ENCODE peak calls at places on chromosomes 6 and 20, in nine cellular contexts. One of them, this sample, is unnamed.

GRCh38 chr20:11797161-11797560 is 120.5 kb upstream of the BTBD3 start:
- DNase-seq in activated gamma-delta T cell treated with Interleukin-2 at 50 U/mL for 16 hours: no peak
- DNase-seq in activated CD4-positive, alpha-beta T cell treated with anti-CD3 and anti-CD28 coated beads, Interleukin-2, amount 50 U/mL, for 48 hours: no peak
- DNase-seq in memory B cell: no peak
- DNase-seq in colonic mucosa: no peak
- DNase-seq in hippocampal formation: no peak
- DNase-seq in mucosa of gallbladder: no peak
- DNase-seq in lower lobe of right lung: no peak
- DNase-seq in HEK293T: no peak
- DNase-seq in this sample: no peak

GRCh38 chr20:3738109-3739053 is 5.9 kb downstream of the HSPA12B start:
- DNase-seq in colonic mucosa: no peak
- DNase-seq in activated CD4-positive, alpha-beta T cell treated with anti-CD3 and anti-CD28 coated beads, Interleukin-2, amount 50 U/mL, for 48 hours: no peak
- DNase-seq in mucosa of gallbladder: no peak
- DNase-seq in memory B cell: no peak
- DNase-seq in hippocampal formation: no peak
- DNase-seq in activated gamma-delta T cell treated with Interleukin-2 at 50 U/mL for 16 hours: no peak
- DNase-seq in lower lobe of right lung: no peak
- DNase-seq in HEK293T: no peak
- DNase-seq in this sample: no peak

GRCh38 chr20:745683-746301 is 22.5 kb downstream of the SLC52A3 start:
- DNase-seq in mucosa of gallbladder: no peak
- DNase-seq in HEK293T: no peak
- DNase-seq in lower lobe of right lung: no peak
- DNase-seq in activated gamma-delta T cell treated with Interleukin-2 at 50 U/mL for 16 hours: no peak
- DNase-seq in memory B cell: no peak
- DNase-seq in colonic mucosa: no peak
- DNase-seq in hippocampal formation: no peak
- DNase-seq in activated CD4-positive, alpha-beta T cell treated with anti-CD3 and anti-CD28 coated beads, Interleukin-2, amount 50 U/mL, for 48 hours: no peak
- DNase-seq in this sample: no peak

GRCh38 chr20:36709126-36709525 is 36.8 kb downstream of the NDRG3 start:
- DNase-seq in hippocampal formation: no peak
- DNase-seq in activated gamma-delta T cell treated with Interleukin-2 at 50 U/mL for 16 hours: no peak
- DNase-seq in activated CD4-positive, alpha-beta T cell treated with anti-CD3 and anti-CD28 coated beads, Interleukin-2, amount 50 U/mL, for 48 hours: no peak
- DNase-seq in HEK293T: no peak
- DNase-seq in memory B cell: no peak
- DNase-seq in lower lobe of right lung: no peak
- DNase-seq in colonic mucosa: no peak
- DNase-seq in mucosa of gallbladder: no peak
- DNase-seq in this sample: no peak

GRCh38 chr6:1313755-1314503 is 2.0 kb downstream of the FOXQ1 start:
- DNase-seq in mucosa of gallbladder: peak; percentile 75
- DNase-seq in colonic mucosa: peak; percentile 58
- DNase-seq in lower lobe of right lung: peak; percentile 73
- DNase-seq in HEK293T: peak; percentile 80
- DNase-seq in activated CD4-positive, alpha-beta T cell treated with anti-CD3 and anti-CD28 coated beads, Interleukin-2, amount 50 U/mL, for 48 hours: peak; percentile 36
- DNase-seq in hippocampal formation: no peak
- DNase-seq in memory B cell: no peak
- DNase-seq in activated gamma-delta T cell treated with Interleukin-2 at 50 U/mL for 16 hours: no peak
- DNase-seq in this sample: peak; percentile 93

GRCh38 chr6:39054577-39055142 is 6.1 kb downstream of the GLP1R start:
- DNase-seq in lower lobe of right lung: no peak
- DNase-seq in HEK293T: no peak
- DNase-seq in mucosa of gallbladder: no peak
- DNase-seq in hippocampal formation: no peak
- DNase-seq in activated gamma-delta T cell treated with Interleukin-2 at 50 U/mL for 16 hours: no peak
- DNase-seq in activated CD4-positive, alpha-beta T cell treated with anti-CD3 and anti-CD28 coated beads, Interleukin-2, amount 50 U/mL, for 48 hours: no peak
- DNase-seq in memory B cell: no peak
- DNase-seq in colonic mucosa: no peak
- DNase-seq in this sample: no peak

GRCh38 chr20:57902478-57902877 is 192.7 kb upstream of the PMEPA1 start:
- DNase-seq in HEK293T: no peak
- DNase-seq in hippocampal formation: no peak
- DNase-seq in lower lobe of right lung: no peak
- DNase-seq in activated gamma-delta T cell treated with Interleukin-2 at 50 U/mL for 16 hours: no peak
- DNase-seq in activated CD4-positive, alpha-beta T cell treated with anti-CD3 and anti-CD28 coated beads, Interleukin-2, amount 50 U/mL, for 48 hours: no peak
- DNase-seq in mucosa of gallbladder: no peak
- DNase-seq in memory B cell: no peak
- DNase-seq in colonic mucosa: no peak
- DNase-seq in this sample: no peak

GRCh38 chr20:63701051-63701328 is 4.5 kb downstream of the TNFRSF6B start:
- DNase-seq in HEK293T: peak; percentile 4
- DNase-seq in memory B cell: no peak
- DNase-seq in hippocampal formation: no peak
- DNase-seq in colonic mucosa: no peak
- DNase-seq in mucosa of gallbladder: no peak
- DNase-seq in lower lobe of right lung: no peak
- DNase-seq in activated CD4-positive, alpha-beta T cell treated with anti-CD3 and anti-CD28 coated beads, Interleukin-2, amount 50 U/mL, for 48 hours: no peak
- DNase-seq in activated gamma-delta T cell treated with Interleukin-2 at 50 U/mL for 16 hours: no peak
- DNase-seq in this sample: peak; percentile 25

GRCh38 chr6:6612308-6612707 is 23.8 kb downstream of the LY86 start:
- DNase-seq in hippocampal formation: no peak
- DNase-seq in colonic mucosa: no peak
- DNase-seq in mucosa of gallbladder: no peak
- DNase-seq in activated CD4-positive, alpha-beta T cell treated with anti-CD3 and anti-CD28 coated beads, Interleukin-2, amount 50 U/mL, for 48 hours: no peak
- DNase-seq in memory B cell: no peak
- DNase-seq in lower lobe of right lung: no peak
- DNase-seq in activated gamma-delta T cell treated with Interleukin-2 at 50 U/mL for 16 hours: no peak
- DNase-seq in HEK293T: no peak
- DNase-seq in this sample: no peak

GRCh38 chr20:23367770-23368169 is 5.8 kb downstream of the GZF1 start:
- DNase-seq in lower lobe of right lung: no peak
- DNase-seq in memory B cell: no peak
- DNase-seq in HEK293T: no peak
- DNase-seq in activated CD4-positive, alpha-beta T cell treated with anti-CD3 and anti-CD28 coated beads, Interleukin-2, amount 50 U/mL, for 48 hours: no peak
- DNase-seq in hippocampal formation: no peak
- DNase-seq in colonic mucosa: no peak
- DNase-seq in mucosa of gallbladder: no peak
- DNase-seq in activated gamma-delta T cell treated with Interleukin-2 at 50 U/mL for 16 hours: no peak
- DNase-seq in this sample: no peak

GRCh38 chr20:48422242-48422960 is 405.4 kb downstream of the PREX1 start:
- DNase-seq in activated CD4-positive, alpha-beta T cell treated with anti-CD3 and anti-CD28 coated beads, Interleukin-2, amount 50 U/mL, for 48 hours: no peak
- DNase-seq in colonic mucosa: no peak
- DNase-seq in mucosa of gallbladder: no peak
- DNase-seq in activated gamma-delta T cell treated with Interleukin-2 at 50 U/mL for 16 hours: no peak
- DNase-seq in HEK293T: no peak
- DNase-seq in hippocampal formation: no peak
- DNase-seq in lower lobe of right lung: no peak
- DNase-seq in memory B cell: no peak
- DNase-seq in this sample: no peak

GRCh38 chr20:58991720-58992119 is 10.7 kb downstream of the NELFCD start:
- DNase-seq in memory B cell: no peak
- DNase-seq in colonic mucosa: no peak
- DNase-seq in hippocampal formation: no peak
- DNase-seq in activated gamma-delta T cell treated with Interleukin-2 at 50 U/mL for 16 hours: no peak
- DNase-seq in HEK293T: no peak
- DNase-seq in activated CD4-positive, alpha-beta T cell treated with anti-CD3 and anti-CD28 coated beads, Interleukin-2, amount 50 U/mL, for 48 hours: no peak
- DNase-seq in mucosa of gallbladder: no peak
- DNase-seq in lower lobe of right lung: no peak
- DNase-seq in this sample: no peak

GRCh38 chr6:1015819-1016218 is 296.1 kb upstream of the FOXQ1 start:
- DNase-seq in mucosa of gallbladder: no peak
- DNase-seq in lower lobe of right lung: no peak
- DNase-seq in hippocampal formation: no peak
- DNase-seq in colonic mucosa: no peak
- DNase-seq in activated gamma-delta T cell treated with Interleukin-2 at 50 U/mL for 16 hours: no peak
- DNase-seq in HEK293T: peak; percentile 45
- DNase-seq in memory B cell: no peak
- DNase-seq in activated CD4-positive, alpha-beta T cell treated with anti-CD3 and anti-CD28 coated beads, Interleukin-2, amount 50 U/mL, for 48 hours: no peak
- DNase-seq in this sample: peak; percentile 59

GRCh38 chr6:11058406-11058805 is 14.3 kb upstream of the ELOVL2 start:
- DNase-seq in HEK293T: no peak
- DNase-seq in activated gamma-delta T cell treated with Interleukin-2 at 50 U/mL for 16 hours: no peak
- DNase-seq in lower lobe of right lung: no peak
- DNase-seq in colonic mucosa: no peak
- DNase-seq in mucosa of gallbladder: no peak
- DNase-seq in hippocampal formation: no peak
- DNase-seq in activated CD4-positive, alpha-beta T cell treated with anti-CD3 and anti-CD28 coated beads, Interleukin-2, amount 50 U/mL, for 48 hours: no peak
- DNase-seq in memory B cell: no peak
- DNase-seq in this sample: no peak

GRCh38 chr6:44668391-44668930 is 281.0 kb downstream of the CDC5L start:
- DNase-seq in colonic mucosa: peak; percentile 4
- DNase-seq in memory B cell: no peak
- DNase-seq in hippocampal formation: no peak
- DNase-seq in activated gamma-delta T cell treated with Interleukin-2 at 50 U/mL for 16 hours: no peak
- DNase-seq in activated CD4-positive, alpha-beta T cell treated with anti-CD3 and anti-CD28 coated beads, Interleukin-2, amount 50 U/mL, for 48 hours: no peak
- DNase-seq in mucosa of gallbladder: no peak
- DNase-seq in HEK293T: no peak
- DNase-seq in lower lobe of right lung: no peak
- DNase-seq in this sample: no peak

GRCh38 chr20:37382539-37383120 is 36.7 kb downstream of the SRC start:
- DNase-seq in colonic mucosa: no peak
- DNase-seq in HEK293T: no peak
- DNase-seq in activated gamma-delta T cell treated with Interleukin-2 at 50 U/mL for 16 hours: no peak
- DNase-seq in hippocampal formation: no peak
- DNase-seq in memory B cell: no peak
- DNase-seq in mucosa of gallbladder: no peak
- DNase-seq in activated CD4-positive, alpha-beta T cell treated with anti-CD3 and anti-CD28 coated beads, Interleukin-2, amount 50 U/mL, for 48 hours: no peak
- DNase-seq in lower lobe of right lung: peak; percentile 44
- DNase-seq in this sample: no peak

GRCh38 chr6:57313711-57314471 is 3.5 kb upstream of the PRIM2 start:
- DNase-seq in memory B cell: no peak
- DNase-seq in mucosa of gallbladder: peak; percentile 32
- DNase-seq in activated CD4-positive, alpha-beta T cell treated with anti-CD3 and anti-CD28 coated beads, Interleukin-2, amount 50 U/mL, for 48 hours: no peak
- DNase-seq in hippocampal formation: no peak
- DNase-seq in activated gamma-delta T cell treated with Interleukin-2 at 50 U/mL for 16 hours: no peak
- DNase-seq in HEK293T: no peak
- DNase-seq in lower lobe of right lung: no peak
- DNase-seq in colonic mucosa: peak; percentile 45
- DNase-seq in this sample: no peak

GRCh38 chr6:26172496-26172958 is 85.3 kb downstream of the HFE start:
- DNase-seq in lower lobe of right lung: no peak
- DNase-seq in colonic mucosa: peak; percentile 51
- DNase-seq in HEK293T: no peak
- DNase-seq in activated gamma-delta T cell treated with Interleukin-2 at 50 U/mL for 16 hours: peak; percentile 22
- DNase-seq in activated CD4-positive, alpha-beta T cell treated with anti-CD3 and anti-CD28 coated beads, Interleukin-2, amount 50 U/mL, for 48 hours: no peak
- DNase-seq in mucosa of gallbladder: peak; percentile 19
- DNase-seq in memory B cell: peak; percentile 41
- DNase-seq in hippocampal formation: peak; percentile 14
- DNase-seq in this sample: no peak

GRCh38 chr6:71509142-71509541 is 220.5 kb downstream of the OGFRL1 start:
- DNase-seq in memory B cell: no peak
- DNase-seq in mucosa of gallbladder: no peak
- DNase-seq in activated CD4-positive, alpha-beta T cell treated with anti-CD3 and anti-CD28 coated beads, Interleukin-2, amount 50 U/mL, for 48 hours: no peak
- DNase-seq in hippocampal formation: no peak
- DNase-seq in lower lobe of right lung: no peak
- DNase-seq in activated gamma-delta T cell treated with Interleukin-2 at 50 U/mL for 16 hours: no peak
- DNase-seq in HEK293T: no peak
- DNase-seq in colonic mucosa: no peak
- DNase-seq in this sample: no peak

GRCh38 chr20:51542033-51542893 is at the start of gene NFATC2:
- DNase-seq in memory B cell: peak; percentile 70
- DNase-seq in activated CD4-positive, alpha-beta T cell treated with anti-CD3 and anti-CD28 coated beads, Interleukin-2, amount 50 U/mL, for 48 hours: peak; percentile 59
- DNase-seq in colonic mucosa: peak; percentile 60
- DNase-seq in HEK293T: peak; percentile 15
- DNase-seq in lower lobe of right lung: peak; percentile 74
- DNase-seq in hippocampal formation: no peak
- DNase-seq in activated gamma-delta T cell treated with Interleukin-2 at 50 U/mL for 16 hours: peak; percentile 44
- DNase-seq in mucosa of gallbladder: peak; percentile 45
- DNase-seq in this sample: peak; percentile 57

GRCh38 chr6:11975353-11975977 is 36.6 kb upstream of the HIVEP1 start:
- DNase-seq in HEK293T: no peak
- DNase-seq in hippocampal formation: no peak
- DNase-seq in mucosa of gallbladder: peak; percentile 24
- DNase-seq in colonic mucosa: no peak
- DNase-seq in activated gamma-delta T cell treated with Interleukin-2 at 50 U/mL for 16 hours: no peak
- DNase-seq in lower lobe of right lung: peak; percentile 57
- DNase-seq in memory B cell: peak; percentile 38
- DNase-seq in activated CD4-positive, alpha-beta T cell treated with anti-CD3 and anti-CD28 coated beads, Interleukin-2, amount 50 U/mL, for 48 hours: no peak
- DNase-seq in this sample: no peak

GRCh38 chr6:14321992-14322772 is 204.6 kb downstream of the CD83 start:
- DNase-seq in activated gamma-delta T cell treated with Interleukin-2 at 50 U/mL for 16 hours: no peak
- DNase-seq in HEK293T: no peak
- DNase-seq in activated CD4-positive, alpha-beta T cell treated with anti-CD3 and anti-CD28 coated beads, Interleukin-2, amount 50 U/mL, for 48 hours: no peak
- DNase-seq in memory B cell: no peak
- DNase-seq in colonic mucosa: peak; percentile 24
- DNase-seq in hippocampal formation: no peak
- DNase-seq in lower lobe of right lung: no peak
- DNase-seq in mucosa of gallbladder: peak; percentile 32
- DNase-seq in this sample: no peak

GRCh38 chr6:139473239-139473701 is 98.8 kb upstream of the CITED2 start:
- DNase-seq in lower lobe of right lung: no peak
- DNase-seq in activated gamma-delta T cell treated with Interleukin-2 at 50 U/mL for 16 hours: no peak
- DNase-seq in mucosa of gallbladder: no peak
- DNase-seq in memory B cell: no peak
- DNase-seq in colonic mucosa: no peak
- DNase-seq in hippocampal formation: no peak
- DNase-seq in HEK293T: peak; percentile 21
- DNase-seq in activated CD4-positive, alpha-beta T cell treated with anti-CD3 and anti-CD28 coated beads, Interleukin-2, amount 50 U/mL, for 48 hours: no peak
- DNase-seq in this sample: no peak

GRCh38 chr20:35635652-35636051 is 20.0 kb downstream of the SPAG4 start:
- DNase-seq in HEK293T: no peak
- DNase-seq in mucosa of gallbladder: no peak
- DNase-seq in activated gamma-delta T cell treated with Interleukin-2 at 50 U/mL for 16 hours: no peak
- DNase-seq in hippocampal formation: no peak
- DNase-seq in activated CD4-positive, alpha-beta T cell treated with anti-CD3 and anti-CD28 coated beads, Interleukin-2, amount 50 U/mL, for 48 hours: no peak
- DNase-seq in memory B cell: no peak
- DNase-seq in colonic mucosa: no peak
- DNase-seq in lower lobe of right lung: no peak
- DNase-seq in this sample: no peak

GRCh38 chr6:138116661-138116999 is 9.4 kb upstream of the PERP start:
- DNase-seq in HEK293T: no peak
- DNase-seq in memory B cell: no peak
- DNase-seq in lower lobe of right lung: no peak
- DNase-seq in mucosa of gallbladder: no peak
- DNase-seq in activated gamma-delta T cell treated with Interleukin-2 at 50 U/mL for 16 hours: no peak
- DNase-seq in activated CD4-positive, alpha-beta T cell treated with anti-CD3 and anti-CD28 coated beads, Interleukin-2, amount 50 U/mL, for 48 hours: no peak
- DNase-seq in hippocampal formation: no peak
- DNase-seq in colonic mucosa: no peak
- DNase-seq in this sample: no peak

This sample was measured in D341Med.